ENCODE peak calls at places on chromosomes 6 and 20, in four cellular contexts. T is cardiac fibroblast, O is RWPE2, Y is psoas muscle. F is an unnamed sample.

GRCh38 chr6:110665600-110665999 is 149.7 kb downstream of the CDK19 start:
- DNase-seq in T (no peak), O (no peak), Y (no peak), F (no peak)

GRCh38 chr20:49781676-49782075 is 31.0 kb upstream of the SLC9A8 start:
- DNase-seq in T (no peak), O (no peak), Y (no peak), F (no peak)

GRCh38 chr6:144931172-144932035 is 646.3 kb downstream of the UTRN start:
- DNase-seq in T (peak; percentile 67), O (no peak), Y (no peak), F (no peak)

GRCh38 chr6:132333639-132334516 is 67.4 kb downstream of the MOXD1 start:
- DNase-seq in T (peak; percentile 96), O (no peak), Y (no peak), F (no peak)

GRCh38 chr20:5945963-5946362 is 4.4 kb downstream of the TRMT6 start:
- DNase-seq in T (peak; percentile 82), O (no peak), Y (no peak), F (no peak)

GRCh38 chr6:108896111-108896661 is 48.0 kb downstream of the ARMC2 start:
- DNase-seq in T (peak; percentile 96), O (no peak), Y (no peak), F (no peak)

GRCh38 chr20:33419140-33419974 is 18.0 kb upstream of the CDK5RAP1 start:
- DNase-seq in T (peak; percentile 20), O (no peak), Y (peak; percentile 92), F (no peak)

GRCh38 chr6:37889015-37889885 is 69.7 kb downstream of the ZFAND3 start:
- DNase-seq in T (peak; percentile 23), O (no peak), Y (no peak), F (no peak)

GRCh38 chr6:68108243-68108835 is 526.7 kb upstream of the ADGRB3 start:
- DNase-seq in T (peak; percentile 55), O (no peak), Y (no peak), F (no peak)

GRCh38 chr6:36757206-36757605 is 59.6 kb downstream of the RAB44 start:
- DNase-seq in T (no peak), O (no peak), Y (no peak), F (no peak)
- TF ChIP-seq CTCF in T (no peak), O (no peak), Y (no peak), F (no peak)

GRCh38 chr20:39429716-39430115 is 467.6 kb downstream of the DHX35 start:
- DNase-seq in T (no peak), O (no peak), Y (no peak), F (no peak)
- TF ChIP-seq CTCF in T (no peak), O (peak; percentile 79), Y (peak; percentile 43), F (peak; percentile 24)

GRCh38 chr6:154408906-154409500 is 52.4 kb upstream of the IPCEF1 start:
- DNase-seq in T (peak; percentile 54), O (no peak), Y (no peak), F (no peak)
- TF ChIP-seq CTCF in T (peak; percentile 36), O (peak; percentile 56), Y (peak; percentile 50), F (no peak)

DNA sequence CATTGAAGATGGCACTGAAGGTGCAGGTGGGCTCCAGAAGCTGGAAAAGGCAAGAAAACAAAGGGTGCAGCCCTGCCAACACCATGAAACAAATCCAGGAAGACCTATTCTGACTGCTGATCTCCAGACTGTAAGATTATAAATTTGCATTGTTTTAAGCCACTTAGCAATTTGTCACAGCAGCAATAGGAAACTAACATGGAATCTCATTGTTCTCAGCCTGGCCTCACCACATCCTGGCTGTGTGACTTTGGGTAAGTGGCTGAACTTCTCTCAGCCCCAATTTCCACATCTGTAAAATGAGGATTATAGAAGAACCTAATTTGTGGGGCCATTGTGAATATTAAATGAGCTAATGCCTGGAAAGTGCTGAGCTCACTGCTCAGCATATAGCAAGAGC is 160.4 kb upstream of the MAFB start:
- DNase-seq in T (no peak), O (no peak), Y (no peak), F (no peak)
- TF ChIP-seq CTCF in T (no peak), O (no peak), Y (no peak), F (no peak)

GRCh38 chr6:134935076-134935475 is 14.8 kb downstream of the ALDH8A1 start:
- DNase-seq in T (no peak), O (no peak), Y (no peak), F (no peak)
- TF ChIP-seq CTCF in T (no peak), O (no peak), Y (no peak), F (no peak)

GRCh38 chr6:10420546-10421507 is 6.0 kb upstream of the TFAP2A start:
- DNase-seq in T (no peak), O (peak; percentile 42), Y (no peak), F (no peak)
- TF ChIP-seq CTCF in T (no peak), O (no peak), Y (no peak), F (peak; percentile 57)

GRCh38 chr20:1474817-1475603 is 8.4 kb upstream of the NSFL1C start:
- DNase-seq in T (no peak), O (no peak), Y (no peak), F (no peak)
- TF ChIP-seq CTCF in T (peak; percentile 11), O (peak; percentile 79), Y (no peak), F (no peak)

DNA sequence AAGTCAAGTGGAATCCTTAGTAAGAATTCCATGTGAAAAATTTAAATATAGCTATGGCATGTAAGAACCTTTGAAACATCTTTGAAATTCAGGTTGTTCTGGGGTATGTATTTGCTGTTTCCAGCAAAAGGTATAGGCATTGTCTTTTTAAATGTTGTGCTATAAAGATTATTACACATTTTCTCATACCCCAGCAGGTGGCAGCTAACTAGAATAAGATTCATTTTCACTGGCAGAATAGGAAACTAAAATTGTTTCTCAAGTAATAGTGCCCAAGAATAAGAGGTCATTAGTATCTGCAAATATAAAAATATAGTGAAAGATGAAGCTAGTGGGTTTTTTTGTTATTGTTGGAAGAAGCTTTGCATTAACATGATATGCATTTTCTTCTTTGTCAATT is 1.8 kb downstream of the GRIK2 start:
- DNase-seq in T (no peak), O (no peak), Y (no peak), F (no peak)
- TF ChIP-seq CTCF in T (peak; percentile 6), O (peak; percentile 36), Y (no peak), F (no peak)

GRCh38 chr20:2873010-2873746 is at the start of gene PTPRA:
- DNase-seq in T (peak; percentile 91), O (peak; percentile 92), Y (peak; percentile 96), F (peak; percentile 83)

GRCh38 chr20:2873747-2874041 is 413 bp downstream of the PTPRA start:
- DNase-seq in T (peak; percentile 21), O (no peak), Y (no peak), F (peak; percentile 71)

GRCh38 chr20:2871111-2871465 is 2.2 kb upstream of the PTPRA start:
- DNase-seq in T (peak; percentile 60), O (no peak), Y (no peak), F (no peak)

GRCh38 chr20:2871555-2872303 is 1.6 kb upstream of the PTPRA start:
- DNase-seq in T (peak; percentile 8), O (no peak), Y (no peak), F (no peak)

GRCh38 chr20:2872304-2873009 is 824 bp upstream of the PTPRA start:
- DNase-seq in T (peak; percentile 58), O (peak; percentile 69), Y (peak; percentile 76), F (no peak)
- TF ChIP-seq CTCF in T (peak; percentile 24), O (peak; percentile 61), Y (peak; percentile 20), F (no peak)